ENCODE peak calls at places on chromosomes 6 and 20, in ten cellular contexts. S is lower leg skin, Y is psoas muscle, C is heart left ventricle, O is mesothelial cell of epicardium, M is ascending aorta, T is mammary epithelial cell, Q is A549, L is AG10803, X is IMR-90. F is an unnamed sample.
A peak's percentile ranks its signal among the peaks of the same experiment; 100 is the strongest.

GRCh38 chr6:109523478-109523877 is 40.5 kb upstream of the ZBTB24 start:
- DNase-seq in S (no peak), Y (no peak), C (no peak), O (no peak), M (no peak), T (peak; percentile 40), Q (no peak), L (peak; percentile 89), X (peak; percentile 40), F (no peak)

GRCh38 chr6:154161689-154162088 is 122.6 kb downstream of the OPRM1 start:
- DNase-seq in S (no peak), Y (no peak), C (no peak), O (no peak), M (no peak), T (no peak), Q (no peak), L (no peak), X (no peak), F (no peak)

GRCh38 chr20:1330075-1330830 is 1.3 kb upstream of the SDCBP2 start:
- DNase-seq in S (peak; percentile 93), Y (peak; percentile 93), C (peak; percentile 82), O (peak; percentile 21), M (no peak), T (no peak), Q (peak; percentile 19), L (peak; percentile 38), X (no peak), F (no peak)

GRCh38 chr6:142478117-142478516 is 176.3 kb downstream of the ADGRG6 start:
- DNase-seq in S (no peak), Y (no peak), C (no peak), O (no peak), M (no peak), T (peak; percentile 44), Q (peak; percentile 58), L (peak; percentile 45), X (peak; percentile 41), F (no peak)

GRCh38 chr20:62240015-62240685 is 1.8 kb downstream of the OSBPL2 start:
- DNase-seq in S (no peak), Y (no peak), C (no peak), O (no peak), M (no peak), T (no peak), Q (no peak), L (no peak), X (no peak), F (no peak)

GRCh38 chr6:110859335-110859792 is 15.2 kb upstream of the AMD1 start:
- DNase-seq in S (no peak), Y (no peak), C (peak; percentile 39), O (no peak), M (no peak), T (no peak), Q (no peak), L (no peak), X (no peak), F (no peak)

GRCh38 chr6:45586216-45587171 is 208.8 kb upstream of the SUPT3H start:
- DNase-seq in S (no peak), Y (no peak), C (no peak), O (no peak), M (no peak), T (peak; percentile 85), Q (no peak), L (no peak), X (no peak), F (no peak)

GRCh38 chr6:106475280-106475679 is 114.8 kb downstream of the CRYBG1 start:
- DNase-seq in S (no peak), Y (no peak), C (no peak), O (no peak), M (no peak), T (no peak), Q (no peak), L (no peak), X (no peak), F (no peak)

GRCh38 chr6:40695114-40695513 is 108.0 kb upstream of the LRFN2 start:
- DNase-seq in S (no peak), Y (no peak), C (no peak), O (no peak), M (no peak), T (no peak), Q (peak; percentile 6), L (no peak), X (peak; percentile 1), F (no peak)

GRCh38 chr6:71034578-71034977 is 77.7 kb upstream of the B3GAT2 start:
- DNase-seq in S (no peak), Y (no peak), C (no peak), O (no peak), M (no peak), T (no peak), Q (no peak), L (no peak), X (no peak), F (no peak)

GRCh38 chr6:166325383-166326042 is 16.8 kb downstream of the SFT2D1 start:
- DNase-seq in S (no peak), Y (no peak), C (no peak), O (no peak), M (no peak), T (no peak), Q (no peak), L (no peak), X (no peak), F (no peak)

GRCh38 chr6:68726307-68726706 is 91.2 kb downstream of the ADGRB3 start:
- DNase-seq in S (no peak), Y (no peak), C (no peak), O (no peak), M (no peak), T (no peak), Q (no peak), L (no peak), X (no peak), F (no peak)

GRCh38 chr6:125765944-125766343 is 16.5 kb downstream of the HEY2 start:
- DNase-seq in S (no peak), Y (no peak), C (no peak), O (no peak), M (no peak), T (no peak), Q (no peak), L (no peak), X (no peak), F (no peak)

GRCh38 chr6:43575772-43576551 is at the start of the genes POLH and XPO5:
- DNase-seq in S (peak; percentile 97), Y (peak; percentile 97), C (peak; percentile 95), O (peak; percentile 94), M (peak; percentile 58), T (peak; percentile 94), Q (peak; percentile 91), L (peak; percentile 91), X (peak; percentile 88), F (peak; percentile 96)
- TF ChIP-seq CTCF in S (no peak), Y (peak; percentile 25), C (peak; percentile 51), O (no peak), M (no peak), T (no peak), Q (no peak), L (peak; percentile 30), X (peak; percentile 15), F (no peak)

GRCh38 chr6:32153252-32153834 is 598 bp upstream of the PPT2 start:
- DNase-seq in S (no peak), Y (peak; percentile 64), C (peak; percentile 71), O (peak; percentile 74), M (no peak), T (peak; percentile 13), Q (no peak), L (no peak), X (peak; percentile 41), F (peak; percentile 68)
- TF ChIP-seq CTCF in S (no peak), Y (peak; percentile 13), C (peak; percentile 35), O (no peak), M (no peak), T (no peak), Q (no peak), L (peak; percentile 30), X (peak; percentile 26), F (no peak)

GRCh38 chr20:35476288-35476687 is 20.9 kb downstream of the CEP250 start:
- DNase-seq in S (no peak), Y (no peak), C (no peak), O (no peak), M (no peak), T (no peak), Q (no peak), L (no peak), X (no peak), F (no peak)

GRCh38 chr20:35479798-35480197 is 24.4 kb downstream of the CEP250 start:
- DNase-seq in S (no peak), Y (no peak), C (no peak), O (no peak), M (no peak), T (no peak), Q (no peak), L (no peak), X (no peak), F (no peak)

GRCh38 chr20:35473684-35474083 is 18.3 kb downstream of the CEP250 start:
- DNase-seq in S (no peak), Y (no peak), C (no peak), O (no peak), M (no peak), T (no peak), Q (no peak), L (no peak), X (no peak), F (no peak)

GRCh38 chr20:35474504-35474903 is 19.1 kb downstream of the CEP250 start:
- DNase-seq in S (no peak), Y (no peak), C (no peak), O (no peak), M (no peak), T (no peak), Q (no peak), L (no peak), X (no peak), F (no peak)

DNA sequence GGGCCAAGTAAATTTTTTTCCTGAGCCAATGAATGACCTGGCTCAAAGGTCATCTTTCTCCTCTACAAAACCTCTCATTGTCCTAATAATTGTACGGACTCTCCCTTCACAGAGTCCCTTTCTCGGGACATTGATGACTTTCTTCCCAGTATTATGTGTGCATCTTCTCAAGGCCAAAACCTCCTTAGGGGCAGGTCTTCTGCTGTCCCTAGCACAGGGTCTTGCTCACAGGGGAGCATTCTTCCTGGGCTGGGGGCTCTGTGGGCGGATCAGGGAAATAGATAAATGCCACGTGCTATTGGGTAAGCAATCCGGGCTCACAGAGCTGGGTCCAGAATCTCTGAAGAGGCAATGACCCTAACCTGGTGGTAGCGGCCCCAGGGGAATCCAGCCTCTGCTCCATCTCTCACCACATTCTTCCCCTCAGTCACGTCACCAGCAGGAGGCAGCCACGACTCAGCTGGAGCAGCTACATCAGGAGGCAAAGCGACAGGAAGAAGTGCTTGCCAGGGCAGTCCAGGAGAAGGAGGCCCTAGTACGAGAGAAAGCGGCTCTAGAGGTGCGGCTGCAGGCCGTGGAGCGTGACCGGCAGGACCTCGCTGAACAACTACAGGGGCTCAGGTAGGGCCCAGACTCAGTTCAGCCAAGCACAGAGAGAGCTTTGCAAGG is 23.5 kb downstream of the CEP250 start:
- DNase-seq in S (no peak), Y (no peak), C (no peak), O (no peak), M (no peak), T (no peak), Q (peak; percentile 26), L (no peak), X (no peak), F (no peak)
- TF ChIP-seq CTCF in S (no peak), Y (no peak), C (no peak), O (no peak), M (no peak), T (no peak), Q (no peak), L (no peak), X (no peak), F (no peak)

DNA sequence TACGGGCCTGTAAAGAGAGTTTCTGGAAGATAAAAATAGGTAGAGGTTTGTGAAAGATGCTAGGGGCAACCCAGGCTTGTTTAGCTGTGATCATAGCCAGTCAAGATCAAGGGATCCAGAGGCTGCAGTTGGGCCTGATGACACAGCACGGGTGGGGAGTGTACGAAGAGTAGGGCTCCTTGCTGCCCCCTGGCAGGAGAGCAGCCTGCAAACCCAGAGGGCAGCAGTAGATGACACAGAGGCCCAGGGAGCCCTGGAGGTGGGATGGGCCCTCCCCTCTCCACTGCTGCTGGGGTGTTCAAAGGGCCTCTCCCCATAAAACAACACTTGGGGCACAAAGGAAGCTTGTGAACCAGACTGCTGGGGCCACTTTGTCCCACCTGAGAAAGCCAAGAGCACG is 47.2 kb downstream of the VEGFA start:
- DNase-seq in S (no peak), Y (peak; percentile 82), C (peak; percentile 75), O (no peak), M (no peak), T (peak; percentile 14), Q (peak; percentile 62), L (peak; percentile 43), X (peak; percentile 31), F (no peak)
- TF ChIP-seq CTCF in S (no peak), Y (peak; percentile 47), C (peak; percentile 46), O (no peak), M (no peak), T (no peak), Q (peak; percentile 38), L (peak; percentile 44), X (peak; percentile 44), F (no peak)

F was measured in nephron progenitor cell.